ENCODE peak calls at places on chromosomes 2 and 18, in eight cellular contexts. K is WERI-Rb-1; G is IMR-90; S is lower leg skin; Q is CD8-positive, alpha-beta T cell; V is tibial artery; W is ovary; U is GM13977. P is an unnamed sample.

GRCh38 chr2:20555954-20556353 is 94.9 kb downstream of the HS1BP3 start:
- DNase-seq in G (no peak), S (no peak), K (no peak), Q (no peak), U (no peak), W (no peak), V (no peak), P (peak)

GRCh38 chr18:40004246-40004645 is 1950.8 kb upstream of the PIK3C3 start:
- DNase-seq in V (no peak), K (no peak), W (no peak), Q (no peak), U (no peak), S (no peak), G (no peak), P (no peak)

GRCh38 chr2:205323929-205324328 is 358.4 kb upstream of the NRP2 start:
- DNase-seq in S (no peak), V (no peak), G (no peak), K (no peak), Q (no peak), U (no peak), W (no peak), P (no peak)

GRCh38 chr2:63888490-63889402 is 47.0 kb downstream of the UGP2 start:
- DNase-seq in U (peak), G (peak), V (no peak), K (peak), W (no peak), S (no peak), Q (peak), P (peak)

GRCh38 chr2:212595036-212595654 is 56.5 kb upstream of the ERBB4 start:
- DNase-seq in K (no peak), G (peak), S (no peak), V (no peak), U (no peak), W (no peak), Q (no peak), P (peak)

GRCh38 chr2:199019898-199020507 is 437.7 kb downstream of the SATB2 start:
- DNase-seq in K (peak), S (no peak), G (peak), V (no peak), W (no peak), Q (no peak), U (peak), P (no peak)

GRCh38 chr2:120913972-120914838 is 178.5 kb downstream of the GLI2 start:
- DNase-seq in Q (no peak), V (no peak), K (no peak), S (no peak), W (no peak), U (no peak), G (no peak), P (no peak)

GRCh38 chr2:36960773-36961172 is 5.6 kb downstream of the STRN start:
- DNase-seq in G (no peak), W (no peak), V (no peak), K (no peak), S (no peak), U (no peak), Q (no peak), P (no peak)

GRCh38 chr2:193156480-193156879 is 961.7 kb upstream of the TMEFF2 start:
- DNase-seq in S (no peak), W (no peak), G (no peak), U (no peak), Q (no peak), K (no peak), V (no peak), P (no peak)

GRCh38 chr2:238945433-238946150 is 97.7 kb downstream of the TWIST2 start:
- DNase-seq in V (peak), G (peak), K (no peak), W (peak), S (no peak), U (no peak), Q (no peak), P (peak)

GRCh38 chr2:154554046-154554445 is 144.4 kb upstream of the KCNJ3 start:
- DNase-seq in S (no peak), W (no peak), K (no peak), G (no peak), Q (no peak), U (no peak), V (no peak), P (no peak)

GRCh38 chr2:70570041-70570661 is 16.5 kb upstream of the TGFA start:
- DNase-seq in U (no peak), W (no peak), V (no peak), K (no peak), Q (no peak), S (peak), G (no peak), P (no peak)

GRCh38 chr2:37619230-37619956 is 52.0 kb downstream of the CDC42EP3 start:
- DNase-seq in V (no peak), S (no peak), Q (no peak), G (no peak), K (no peak), U (no peak), W (no peak), P (no peak)

GRCh38 chr2:39718483-39718882 is 52.8 kb downstream of the TMEM178A start:
- DNase-seq in W (no peak), V (no peak), G (no peak), K (no peak), U (no peak), S (no peak), Q (no peak), P (peak)

GRCh38 chr2:147365577-147365976 is 479.3 kb upstream of the ACVR2A start:
- DNase-seq in K (peak), G (no peak), U (no peak), W (no peak), V (no peak), Q (no peak), S (no peak), P (no peak)

GRCh38 chr2:54768772-54769428 is 45.4 kb downstream of the EML6 start:
- DNase-seq in G (no peak), W (no peak), S (no peak), K (no peak), V (no peak), Q (no peak), U (no peak), P (no peak)

GRCh38 chr18:43279015-43279758 is 1.9 kb upstream of the SYT4 start:
- DNase-seq in Q (peak), K (peak), W (no peak), U (peak), V (no peak), G (no peak), S (no peak), P (no peak)

GRCh38 chr2:241224068-241224850 is 35.8 kb downstream of the ANO7 start:
- DNase-seq in G (peak), V (no peak), K (peak), S (no peak), U (no peak), W (no peak), Q (no peak), P (peak)

GRCh38 chr2:39435254-39435653 is 1.8 kb downstream of the MAP4K3 start:
- DNase-seq in K (peak), S (no peak), V (no peak), G (peak), Q (no peak), W (no peak), U (no peak), P (no peak)

GRCh38 chr2:236831698-236832097 is 254.0 kb upstream of the COPS8 start:
- DNase-seq in V (no peak), S (no peak), W (no peak), K (no peak), G (no peak), Q (no peak), U (no peak), P (no peak)

GRCh38 chr18:26813043-26813442 is 52.5 kb downstream of the AQP4 start:
- DNase-seq in U (peak), Q (no peak), K (peak), G (no peak), W (peak), S (no peak), V (no peak), P (no peak)

GRCh38 chr2:23135481-23136100 is 249.4 kb upstream of the KLHL29 start:
- DNase-seq in V (no peak), K (no peak), G (no peak), U (no peak), S (peak), W (no peak), Q (no peak), P (no peak)

GRCh38 chr18:24234330-24234729 is 95.5 kb downstream of the CABYR start:
- DNase-seq in S (no peak), G (no peak), V (no peak), W (no peak), Q (no peak), U (no peak), K (no peak), P (no peak)

GRCh38 chr18:31720867-31721266 is 36.5 kb upstream of the B4GALT6 start:
- DNase-seq in K (no peak), G (no peak), W (no peak), Q (no peak), V (no peak), U (no peak), S (no peak), P (no peak)

GRCh38 chr2:38722271-38723115 is 28.7 kb downstream of the SRSF7 start:
- DNase-seq in Q (no peak), K (peak), U (peak), W (no peak), V (peak), G (no peak), S (no peak), P (no peak)

GRCh38 chr2:28117104-28117596 is 226.6 kb downstream of the BABAM2 start:
- DNase-seq in U (no peak), S (no peak), V (no peak), W (no peak), Q (no peak), K (no peak), G (no peak), P (no peak)

GRCh38 chr18:23173912-23174311 is 38.6 kb downstream of the CABLES1 start:
- DNase-seq in K (no peak), S (no peak), Q (no peak), V (no peak), U (no peak), W (no peak), G (no peak), P (no peak)

GRCh38 chr2:165311949-165312348 is 72.7 kb downstream of the SCN2A start:
- DNase-seq in S (no peak), G (no peak), K (no peak), V (no peak), Q (no peak), U (no peak), W (no peak), P (no peak)

GRCh38 chr2:240812721-240813120 is 7.3 kb downstream of the KIF1A start:
- DNase-seq in U (no peak), G (no peak), V (peak), K (no peak), Q (no peak), S (no peak), W (no peak), P (no peak)

GRCh38 chr2:96260404-96261260 is 5.2 kb downstream of the TMEM127 start:
- DNase-seq in V (peak), S (peak), Q (peak), W (peak), K (peak), U (peak), G (peak), P (peak)

GRCh38 chr2:113760400-113760799 is 4.0 kb upstream of the SLC35F5 start:
- DNase-seq in W (no peak), Q (no peak), S (no peak), K (no peak), G (peak), V (no peak), U (no peak), P (peak)

GRCh38 chr2:74373189-74373588 is 6.9 kb downstream of the DCTN1 start:
- DNase-seq in S (no peak), U (no peak), W (no peak), V (peak), K (no peak), Q (no peak), G (no peak), P (peak)

GRCh38 chr18:59783138-59783537 is 85.9 kb upstream of the CCBE1 start:
- DNase-seq in U (peak), W (no peak), S (peak), V (no peak), K (peak), G (peak), Q (no peak), P (peak)

GRCh38 chr2:63023444-63023843 is 27.2 kb upstream of the OTX1 start:
- DNase-seq in Q (no peak), W (no peak), G (peak), S (no peak), U (no peak), K (peak), V (no peak), P (peak)

GRCh38 chr18:22847392-22847791 is 85.7 kb upstream of the RBBP8 start:
- DNase-seq in Q (no peak), S (no peak), U (no peak), W (no peak), V (no peak), G (peak), K (no peak), P (no peak)

GRCh38 chr2:4340536-4340935 is 637.2 kb downstream of the DCDC2C start:
- DNase-seq in U (no peak), K (no peak), Q (no peak), S (no peak), W (no peak), V (no peak), G (no peak), P (no peak)

GRCh38 chr2:179612108-179612507 is 249.3 kb downstream of the ZNF385B start:
- DNase-seq in S (no peak), V (no peak), G (peak), Q (no peak), U (no peak), K (no peak), W (no peak), P (no peak)

GRCh38 chr2:120764434-120764833 is 28.8 kb downstream of the GLI2 start:
- DNase-seq in U (no peak), G (no peak), K (no peak), V (peak), W (no peak), Q (no peak), S (no peak), P (no peak)

GRCh38 chr2:155310589-155310988 is 612.1 kb downstream of the KCNJ3 start:
- DNase-seq in K (no peak), Q (no peak), V (no peak), G (no peak), W (no peak), S (no peak), U (no peak), P (no peak)

GRCh38 chr2:236354056-236354940 is 90.1 kb upstream of the ASB18 start:
- DNase-seq in U (no peak), G (no peak), V (no peak), W (no peak), K (no peak), Q (no peak), S (no peak), P (no peak)

GRCh38 chr2:194545978-194546377 is 1111.0 kb upstream of the SLC39A10 start:
- DNase-seq in U (no peak), G (no peak), V (no peak), W (no peak), K (no peak), Q (no peak), S (no peak), P (no peak)
- TF ChIP-seq CTCF in U (peak), G (peak), V (no peak), W (no peak), K (no peak), Q (no peak), S (no peak), P (no peak)

GRCh38 chr18:77361382-77361781 is 111.7 kb downstream of the GALR1 start:
- DNase-seq in S (no peak), V (no peak), Q (no peak), U (no peak), W (no peak), G (no peak), K (no peak), P (no peak)

GRCh38 chr18:77365667-77366066 is 116.0 kb downstream of the GALR1 start:
- DNase-seq in S (no peak), Q (no peak), U (no peak), G (no peak), K (no peak), W (no peak), V (no peak), P (no peak)

GRCh38 chr18:77369644-77370043 is 120.0 kb downstream of the GALR1 start:
- DNase-seq in Q (no peak), W (no peak), S (no peak), U (no peak), G (no peak), V (no peak), K (no peak), P (no peak)

GRCh38 chr18:77366067-77366724 is 116.5 kb downstream of the GALR1 start:
- DNase-seq in G (no peak), V (no peak), U (no peak), S (no peak), W (no peak), K (peak), Q (no peak), P (no peak)

DNA sequence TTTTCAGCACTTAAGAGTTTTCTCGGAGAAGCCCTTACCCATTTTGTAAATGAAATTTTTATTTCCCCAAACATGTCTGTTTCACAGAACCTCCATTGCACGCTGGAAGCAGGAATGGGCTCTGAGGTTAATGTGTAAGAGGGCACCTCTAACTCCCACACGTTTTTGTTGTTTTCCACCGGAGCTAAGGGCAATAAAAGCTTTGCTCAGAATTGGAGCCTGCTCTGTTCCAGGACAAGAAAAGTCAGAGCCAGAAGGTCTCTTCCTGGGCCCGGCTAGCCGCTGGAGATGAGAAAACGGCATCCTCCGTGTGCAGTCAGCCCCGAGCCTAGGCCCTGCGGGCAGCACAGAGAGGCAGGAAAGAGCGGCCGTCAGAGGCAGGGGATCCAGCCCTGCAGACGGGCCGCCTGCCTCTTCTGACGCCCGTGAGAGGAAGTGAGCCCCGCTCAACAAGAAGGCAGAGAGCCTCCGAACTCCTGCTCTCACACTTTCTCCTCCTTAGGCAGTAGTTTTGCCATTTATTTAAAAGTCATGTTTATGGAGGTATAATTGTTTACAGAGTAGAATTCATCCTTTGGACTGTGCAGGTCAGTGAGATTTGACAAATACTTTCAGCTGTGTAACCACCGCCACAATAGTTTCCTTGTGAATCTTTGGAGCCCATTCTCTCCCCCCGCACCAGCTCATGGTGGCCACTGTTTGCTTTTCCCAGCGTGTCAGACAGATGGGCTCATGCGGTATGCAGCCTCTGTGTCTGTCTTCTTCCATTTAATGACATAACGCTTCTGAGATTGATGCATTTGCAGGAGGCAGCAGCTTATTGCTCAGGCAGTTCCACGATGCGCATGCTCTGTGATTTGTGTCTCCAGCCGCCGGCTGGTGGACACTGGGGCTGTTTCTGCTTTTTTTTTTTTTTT is 117.3 kb downstream of the GALR1 start:
- DNase-seq in S (no peak), G (no peak), W (peak), K (peak), U (no peak), V (no peak), Q (no peak), P (no peak)
- TF ChIP-seq CTCF in S (no peak), G (no peak), W (no peak), K (no peak), U (no peak), V (no peak), Q (no peak), P (no peak)

GRCh38 chr2:31038385-31038784 is 99.9 kb downstream of the GALNT14 start:
- DNase-seq in U (no peak), K (peak), Q (no peak), W (no peak), S (no peak), V (no peak), G (no peak), P (no peak)
- TF ChIP-seq CTCF in U (no peak), K (peak), Q (no peak), W (no peak), S (no peak), V (no peak), G (no peak), P (no peak)

DNA sequence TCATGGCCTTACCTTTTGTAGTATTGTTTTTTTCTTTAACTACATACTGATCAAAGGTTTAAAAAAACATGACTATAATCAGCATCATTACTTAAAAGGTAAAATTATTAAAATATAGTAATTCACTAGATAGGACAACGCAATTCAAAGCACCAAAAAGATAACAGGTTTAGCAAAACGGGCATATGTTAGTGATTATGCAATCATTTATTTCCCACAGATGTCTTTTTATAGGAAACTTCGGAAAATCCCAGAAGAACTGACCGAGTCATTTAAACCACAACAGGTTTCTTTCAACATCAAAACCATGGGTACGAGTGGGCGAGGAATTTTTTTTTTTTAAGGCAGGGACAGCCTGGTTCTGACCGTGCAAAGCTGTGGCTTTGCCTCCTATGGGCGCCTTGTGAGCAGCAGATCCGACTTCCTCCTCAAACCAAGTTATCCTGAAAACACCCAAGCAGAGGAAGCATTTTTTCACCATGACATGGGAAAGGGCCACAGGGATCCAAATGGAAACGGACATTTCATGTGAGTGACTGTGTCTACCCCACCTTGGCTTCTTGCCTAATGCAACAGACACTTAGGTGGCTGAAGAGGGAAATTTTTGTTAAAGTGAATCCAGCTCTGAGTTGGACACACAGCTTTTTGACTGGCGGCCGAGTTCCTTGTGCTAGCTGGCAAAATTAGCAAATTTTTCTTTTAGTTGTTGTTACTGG is 487.2 kb upstream of the ZEB2 start:
- DNase-seq in S (peak), K (no peak), G (peak), W (no peak), V (peak), Q (no peak), U (no peak), P (peak)
- TF ChIP-seq CTCF in S (no peak), K (no peak), G (no peak), W (no peak), V (no peak), Q (no peak), U (no peak), P (peak)

GRCh38 chr2:85871494-85872164 is 17.2 kb downstream of the ST3GAL5 start:
- DNase-seq in Q (no peak), W (no peak), G (no peak), K (no peak), S (no peak), V (no peak), U (no peak), P (no peak)

GRCh38 chr2:85872536-85873161 is 16.1 kb downstream of the ST3GAL5 start:
- DNase-seq in K (no peak), S (no peak), V (no peak), G (no peak), U (no peak), W (no peak), Q (no peak), P (no peak)

GRCh38 chr2:85868837-85869236 is 20.0 kb downstream of the ST3GAL5 start:
- DNase-seq in U (no peak), K (no peak), V (no peak), W (no peak), Q (no peak), S (no peak), G (no peak), P (no peak)

GRCh38 chr2:85875613-85876012 is 13.2 kb downstream of the ST3GAL5 start:
- DNase-seq in V (no peak), S (no peak), K (no peak), W (no peak), U (no peak), Q (no peak), G (no peak), P (no peak)

DNA sequence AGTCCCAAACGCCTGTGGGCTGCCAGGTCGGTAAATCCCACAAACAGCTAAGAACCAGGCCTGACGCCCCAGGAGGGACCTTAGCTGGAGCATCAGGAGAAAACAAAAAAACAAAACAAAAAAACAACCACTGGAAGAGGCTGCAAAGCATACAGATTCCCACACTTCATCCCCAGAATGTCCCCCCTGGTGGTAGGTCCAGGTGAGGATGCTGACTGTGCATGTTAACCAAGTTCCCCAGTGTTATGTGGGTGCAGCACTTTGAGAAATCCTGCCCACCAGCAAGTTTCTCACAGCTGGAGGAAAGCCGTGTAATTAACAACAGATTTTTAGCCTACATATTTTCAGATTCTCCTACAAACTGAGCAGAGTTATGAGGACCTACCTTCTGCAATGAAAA is 15.1 kb downstream of the ST3GAL5 start:
- DNase-seq in U (no peak), K (peak), Q (no peak), W (no peak), S (no peak), V (no peak), G (no peak), P (peak)
- TF ChIP-seq CTCF in U (peak), K (peak), Q (peak), W (no peak), S (no peak), V (no peak), G (no peak), P (peak)